ENCODE peak calls at places on chromosomes 16 and 17, in four cellular contexts. L, G, F and J are unnamed samples.

GRCh38 chr16:4142268-4142667 is 26.0 kb upstream of the ADCY9 start:
- DNase-seq in L (no peak), G (no peak), F (peak), J (no peak)

GRCh38 chr16:50606431-50607050 is 58.3 kb downstream of the NKD1 start:
- DNase-seq in L (no peak), G (no peak), F (no peak), J (no peak)

GRCh38 chr16:70805787-70806186 is 4.8 kb upstream of the VAC14 start:
- DNase-seq in L (no peak), G (no peak), F (no peak), J (peak)

GRCh38 chr17:36544049-36544319 is 735 bp upstream of the GGNBP2 start:
- DNase-seq in L (no peak), G (peak), F (no peak), J (peak)

GRCh38 chr16:74499114-74499513 is 77.8 kb upstream of the CLEC18B start:
- DNase-seq in L (no peak), G (no peak), F (no peak), J (no peak)

GRCh38 chr16:89115216-89115949 is 21.7 kb downstream of the ACSF3 start:
- DNase-seq in L (peak), G (no peak), F (peak), J (no peak)

GRCh38 chr17:28624148-28624547 is 10.2 kb upstream of the RSKR start:
- DNase-seq in L (no peak), G (no peak), F (no peak), J (no peak)

GRCh38 chr17:71188811-71189492 is 931.9 kb upstream of the SOX9 start:
- DNase-seq in L (no peak), G (no peak), F (no peak), J (peak)

GRCh38 chr17:41415833-41416335 is 8.5 kb downstream of the KRT37 start:
- DNase-seq in L (no peak), G (no peak), F (no peak), J (peak)

GRCh38 chr16:54506691-54507090 is 220.1 kb upstream of the IRX3 start:
- DNase-seq in L (no peak), G (no peak), F (no peak), J (no peak)

GRCh38 chr17:73196500-73196899 is 3.6 kb downstream of the COG1 start:
- DNase-seq in L (no peak), G (no peak), F (no peak), J (peak)

GRCh38 chr16:75868636-75869389 is 142.5 kb upstream of the CPHXL start:
- DNase-seq in L (no peak), G (no peak), F (no peak), J (no peak)

GRCh38 chr16:10373556-10373955 is 12.3 kb upstream of the ATF7IP2 start:
- DNase-seq in L (no peak), G (no peak), F (no peak), J (no peak)

GRCh38 chr17:6471531-6472465 is 27.5 kb downstream of the PIMREG start:
- DNase-seq in L (no peak), G (peak), F (no peak), J (peak)